ENCODE peak calls at places on chromosomes 11 and 22, in nine cellular contexts. A is esophagus muscularis mucosa; K is astrocyte; R is adrenal gland; M is CD4-positive, alpha-beta T cell; I is choroid plexus epithelial cell; S is tibial artery; Z is CD8-positive, alpha-beta T cell; H is fibroblast of the aortic adventitia. X is an unnamed sample.
A peak's percentile ranks its signal among the peaks of the same experiment; 100 is the strongest.

GRCh38 chr22:19745155-19746133 is 15.1 kb upstream of the TBX1 start:
- DNase-seq in A (no peak), K (no peak), R (no peak), M (no peak), I (no peak), S (no peak), Z (no peak), H (no peak), X (no peak)

GRCh38 chr11:64728757-64729365 is 5.9 kb upstream of the NRXN2 start:
- DNase-seq in A (no peak), K (no peak), R (no peak), M (no peak), I (no peak), S (no peak), Z (no peak), H (no peak), X (no peak)

GRCh38 chr11:47178305-47178704 is 1.6 kb upstream of the ARFGAP2 start:
- DNase-seq in A (no peak), K (no peak), R (no peak), M (no peak), I (no peak), S (no peak), Z (no peak), H (no peak), X (no peak)

GRCh38 chr11:121249039-121249663 is 43.4 kb upstream of the SC5D start:
- DNase-seq in A (no peak), K (peak; percentile 80), R (no peak), M (peak; percentile 5), I (peak; percentile 57), S (no peak), Z (no peak), H (peak; percentile 59), X (no peak)

GRCh38 chr22:36636916-36637315 is 66.6 kb downstream of the CACNG2 start:
- DNase-seq in A (no peak), K (no peak), R (no peak), M (no peak), I (no peak), S (no peak), Z (no peak), H (no peak), X (no peak)

GRCh38 chr11:106281455-106282173 is 204.2 kb downstream of the AASDHPPT start:
- DNase-seq in A (no peak), K (peak; percentile 90), R (no peak), M (no peak), I (peak; percentile 94), S (no peak), Z (no peak), H (peak; percentile 78), X (no peak)

GRCh38 chr11:446886-447285 is 3.2 kb upstream of the PTDSS2 start:
- DNase-seq in A (no peak), K (no peak), R (no peak), M (no peak), I (no peak), S (no peak), Z (no peak), H (no peak), X (no peak)

GRCh38 chr11:92136792-92137191 is 87.8 kb upstream of the FAT3 start:
- DNase-seq in A (no peak), K (no peak), R (no peak), M (no peak), I (no peak), S (no peak), Z (no peak), H (no peak), X (no peak)

GRCh38 chr22:43955040-43955882 is at the start of gene SAMM50:
- DNase-seq in A (peak; percentile 98), K (peak; percentile 85), R (peak; percentile 94), M (peak; percentile 90), I (peak; percentile 92), S (peak; percentile 93), Z (peak; percentile 93), H (peak; percentile 88), X (peak; percentile 86)

GRCh38 chr11:45560153-45560934 is 105.1 kb downstream of the CHST1 start:
- DNase-seq in A (no peak), K (no peak), R (no peak), M (no peak), I (no peak), S (no peak), Z (no peak), H (no peak), X (no peak)

GRCh38 chr22:46178755-46179505 is 28.6 kb downstream of the PPARA start:
- DNase-seq in A (no peak), K (no peak), R (no peak), M (no peak), I (peak; percentile 18), S (no peak), Z (no peak), H (no peak), X (no peak)

GRCh38 chr22:46176508-46177003 is 26.2 kb downstream of the PPARA start:
- DNase-seq in A (no peak), K (no peak), R (no peak), M (no peak), I (no peak), S (no peak), Z (no peak), H (no peak), X (no peak)

GRCh38 chr22:46183733-46184132 is 33.4 kb downstream of the PPARA start:
- DNase-seq in A (no peak), K (no peak), R (no peak), M (no peak), I (peak; percentile 36), S (no peak), Z (no peak), H (no peak), X (no peak)

GRCh38 chr22:46179748-46180147 is 29.4 kb downstream of the PPARA start:
- DNase-seq in A (no peak), K (no peak), R (no peak), M (no peak), I (no peak), S (no peak), Z (no peak), H (no peak), X (no peak)

GRCh38 chr22:46180370-46181137 is 30.2 kb downstream of the PPARA start:
- DNase-seq in A (no peak), K (no peak), R (no peak), M (no peak), I (peak; percentile 29), S (no peak), Z (no peak), H (no peak), X (no peak)
- TF ChIP-seq CTCF in A (no peak), K (no peak), R (no peak), M (no peak), I (no peak), S (no peak), Z (no peak), H (no peak), X (no peak)

DNA sequence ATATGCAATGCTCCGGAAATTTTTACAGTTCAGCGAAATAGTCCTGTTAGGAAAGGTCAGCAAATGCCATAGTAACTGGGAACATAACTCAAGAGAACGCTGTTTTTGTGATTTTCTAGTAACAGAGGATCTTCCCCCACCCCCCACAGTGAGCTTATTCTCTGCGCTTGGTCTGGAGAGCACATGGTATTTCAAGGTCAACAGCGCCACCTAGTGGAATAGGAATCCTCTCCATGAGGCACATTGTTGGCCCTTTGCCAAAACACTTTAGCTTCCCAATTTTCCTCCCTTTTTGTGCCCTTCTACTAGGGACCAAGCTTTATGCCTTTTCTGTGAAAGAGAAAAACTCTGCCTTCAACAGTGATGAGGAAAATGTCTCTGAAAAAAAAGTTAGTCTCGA is 13.2 kb upstream of the OR4C12 start:
- DNase-seq in A (no peak), K (peak; percentile 4), R (peak; percentile 67), M (no peak), I (peak; percentile 51), S (no peak), Z (no peak), H (peak; percentile 63), X (no peak)
- TF ChIP-seq CTCF in A (no peak), K (no peak), R (peak; percentile 54), M (no peak), I (peak; percentile 51), S (no peak), Z (no peak), H (peak; percentile 53), X (no peak)

DNA sequence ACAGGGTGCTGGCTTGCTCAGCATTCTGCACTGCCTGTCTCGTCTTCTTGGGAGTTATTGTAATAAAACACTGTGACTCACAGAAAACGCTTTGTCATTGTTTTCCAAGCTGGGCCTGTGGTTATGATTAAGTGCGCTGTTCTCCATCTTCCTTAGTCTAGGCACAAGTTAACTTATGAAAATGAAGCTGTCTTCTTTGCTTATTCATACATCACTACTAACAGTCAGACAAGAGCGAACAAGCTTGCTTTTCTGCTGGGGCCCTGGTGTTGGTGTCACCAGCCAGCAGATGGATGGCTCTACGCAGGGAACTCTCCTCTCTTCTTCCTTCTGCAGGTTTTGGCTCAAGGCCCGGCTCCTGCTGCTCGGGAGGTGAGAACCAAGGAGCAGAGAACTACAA is 380.1 kb upstream of the SYN3 start:
- DNase-seq in A (no peak), K (peak; percentile 95), R (peak; percentile 10), M (no peak), I (peak; percentile 77), S (no peak), Z (no peak), H (peak; percentile 89), X (no peak)
- TF ChIP-seq CTCF in A (no peak), K (no peak), R (no peak), M (no peak), I (no peak), S (no peak), Z (no peak), H (no peak), X (no peak)

GRCh38 chr11:43278302-43278956 is 33.4 kb upstream of the API5 start:
- DNase-seq in A (peak; percentile 39), K (no peak), R (no peak), M (no peak), I (peak; percentile 48), S (no peak), Z (no peak), H (peak; percentile 31), X (no peak)
- TF ChIP-seq CTCF in A (peak; percentile 12), K (peak; percentile 41), R (peak; percentile 47), M (no peak), I (peak; percentile 50), S (no peak), Z (no peak), H (peak; percentile 32), X (no peak)

GRCh38 chr11:103584021-103584420 is 452.4 kb upstream of the DDI1 start:
- DNase-seq in A (no peak), K (no peak), R (no peak), M (no peak), I (no peak), S (no peak), Z (no peak), H (no peak), X (no peak)
- TF ChIP-seq CTCF in A (no peak), K (no peak), R (no peak), M (no peak), I (no peak), S (no peak), Z (no peak), H (no peak), X (no peak)